ENCODE peak calls at places on chromosomes 7 and 10, in nine cellular contexts. S is neural crest cell, Z is AG04450, P is heart right ventricle, V is uterus, K is tibial artery, B is HL-60, Y is upper lobe of right lung, M is cardiac muscle cell. U is an unnamed sample.

GRCh38 chr7:74587435-74588126 is 69.9 kb upstream of the GTF2I start:
- DNase-seq in P (peak), M (peak), B (no peak), Y (peak), Z (peak), S (peak), K (peak), V (peak), U (peak)

GRCh38 chr10:112363696-112364688 is 9.9 kb upstream of the ACSL5 start:
- DNase-seq in P (no peak), B (no peak), V (no peak), Y (no peak), M (peak), Z (no peak), S (no peak), K (no peak), U (no peak)

GRCh38 chr10:30591249-30591670 is 38.3 kb downstream of the LYZL2 start:
- DNase-seq in S (peak), V (peak), B (no peak), Z (peak), Y (no peak), K (no peak), M (peak), P (no peak), U (no peak)

GRCh38 chr7:1669954-1670893 is at the start of gene ELFN1:
- DNase-seq in K (peak), M (peak), Y (peak), B (no peak), P (peak), Z (no peak), S (peak), V (peak), U (no peak)

GRCh38 chr7:2019693-2020511 is 212.8 kb downstream of the MAD1L1 start:
- DNase-seq in S (no peak), V (peak), B (peak), Z (peak), M (no peak), Y (peak), P (peak), K (peak), U (peak)

GRCh38 chr7:2209146-2209960 is 23.4 kb downstream of the MAD1L1 start:
- DNase-seq in M (peak), B (no peak), V (peak), Z (peak), Y (peak), S (peak), P (peak), K (peak), U (peak)

GRCh38 chr10:127168251-127168650 is 28.1 kb downstream of the INSYN2A start:
- DNase-seq in Z (no peak), K (no peak), V (no peak), P (no peak), S (no peak), B (no peak), M (no peak), Y (no peak), U (no peak)

GRCh38 chr10:8071006-8071405 is 16.5 kb downstream of the GATA3 start:
- DNase-seq in B (no peak), V (no peak), K (no peak), M (no peak), Z (no peak), Y (no peak), P (no peak), S (no peak), U (no peak)

GRCh38 chr7:117014673-117015133 is 61.4 kb downstream of the ST7 start:
- DNase-seq in M (peak), Y (no peak), B (no peak), P (peak), V (peak), S (no peak), K (peak), Z (no peak), U (no peak)

GRCh38 chr7:134901389-134902020 is 84.8 kb upstream of the AGBL3 start:
- DNase-seq in P (no peak), Z (no peak), S (no peak), B (no peak), Y (no peak), M (no peak), K (no peak), V (no peak), U (no peak)

GRCh38 chr7:107147464-107148214 is 21.2 kb upstream of the HBP1 start:
- DNase-seq in B (no peak), K (no peak), P (no peak), V (no peak), Z (no peak), M (peak), Y (no peak), S (no peak), U (no peak)

GRCh38 chr7:77315102-77315501 is 101.0 kb downstream of the GSAP start:
- DNase-seq in Z (no peak), M (no peak), Y (no peak), P (no peak), S (no peak), K (peak), B (no peak), V (no peak), U (peak)

GRCh38 chr10:44199991-44200655 is 184.8 kb downstream of the CXCL12 start:
- DNase-seq in B (no peak), M (no peak), S (no peak), Z (no peak), V (no peak), Y (no peak), P (no peak), K (no peak), U (no peak)

GRCh38 chr10:33783078-33783477 is 448.6 kb upstream of the NRP1 start:
- DNase-seq in V (no peak), M (no peak), B (no peak), Y (no peak), P (no peak), Z (no peak), S (no peak), K (no peak), U (no peak)

GRCh38 chr10:77333610-77334340 is 303.8 kb downstream of the KCNMA1 start:
- DNase-seq in V (no peak), P (no peak), B (no peak), S (no peak), Z (peak), M (no peak), Y (no peak), K (no peak), U (no peak)

GRCh38 chr7:27198138-27198841 is 1.6 kb downstream of the HOXA13 start:
- DNase-seq in Z (no peak), M (no peak), B (no peak), P (no peak), Y (peak), V (no peak), K (no peak), S (no peak), U (no peak)

GRCh38 chr7:134643131-134643530 is 3.5 kb upstream of the BPGM start:
- DNase-seq in S (no peak), P (no peak), M (no peak), Z (no peak), Y (no peak), B (no peak), K (no peak), V (no peak), U (no peak)

GRCh38 chr7:47088329-47089067 is 493.4 kb downstream of the TNS3 start:
- DNase-seq in S (peak), M (peak), Z (no peak), B (peak), P (peak), K (peak), Y (peak), V (peak), U (peak)

GRCh38 chr7:30032310-30033125 is 4.3 kb downstream of the PLEKHA8 start:
- DNase-seq in P (no peak), Z (peak), M (no peak), K (no peak), Y (no peak), B (no peak), S (no peak), V (no peak), U (no peak)

GRCh38 chr10:76310681-76311080 is 879.3 kb downstream of the LRMDA start:
- DNase-seq in B (no peak), M (no peak), Y (no peak), K (no peak), Z (no peak), S (no peak), P (no peak), V (no peak), U (no peak)

GRCh38 chr7:134691820-134692705 is 45.4 kb downstream of the BPGM start:
- DNase-seq in V (peak), B (no peak), M (no peak), Z (no peak), S (no peak), Y (no peak), K (no peak), P (no peak), U (peak)

GRCh38 chr10:12589271-12589670 is 239.9 kb downstream of the CAMK1D start:
- DNase-seq in Y (no peak), Z (no peak), M (no peak), K (no peak), B (no peak), P (no peak), S (no peak), V (no peak), U (no peak)

GRCh38 chr7:102258749-102259107 is 27.9 kb upstream of the SH2B2 start:
- DNase-seq in P (no peak), B (no peak), V (no peak), Z (no peak), S (no peak), K (no peak), Y (no peak), M (no peak), U (no peak)

GRCh38 chr7:78514653-78515052 is 716.1 kb downstream of the PHTF2 start:
- DNase-seq in Z (no peak), S (no peak), M (no peak), P (no peak), B (no peak), K (no peak), Y (no peak), V (no peak), U (no peak)

GRCh38 chr7:78516450-78516849 is 717.9 kb downstream of the PHTF2 start:
- DNase-seq in Y (no peak), V (no peak), Z (no peak), K (no peak), M (no peak), P (no peak), S (no peak), B (no peak), U (no peak)

GRCh38 chr7:78510580-78511188 is 712.1 kb downstream of the PHTF2 start:
- DNase-seq in K (no peak), M (peak), S (peak), V (no peak), Y (no peak), B (no peak), Z (peak), P (no peak), U (peak)
- TF ChIP-seq CTCF in K (peak), M (peak), S (peak), V (no peak), Y (peak), B (peak), Z (peak), P (peak), U (peak)

GRCh38 chr7:155296788-155297516 is 726 bp upstream of the INSIG1 start:
- DNase-seq in Z (peak), B (no peak), Y (peak), S (no peak), V (peak), P (peak), K (peak), M (peak), U (peak)
- TF ChIP-seq CTCF in Z (peak), B (no peak), Y (peak), S (peak), V (peak), P (peak), K (no peak), M (no peak), U (peak)

DNA sequence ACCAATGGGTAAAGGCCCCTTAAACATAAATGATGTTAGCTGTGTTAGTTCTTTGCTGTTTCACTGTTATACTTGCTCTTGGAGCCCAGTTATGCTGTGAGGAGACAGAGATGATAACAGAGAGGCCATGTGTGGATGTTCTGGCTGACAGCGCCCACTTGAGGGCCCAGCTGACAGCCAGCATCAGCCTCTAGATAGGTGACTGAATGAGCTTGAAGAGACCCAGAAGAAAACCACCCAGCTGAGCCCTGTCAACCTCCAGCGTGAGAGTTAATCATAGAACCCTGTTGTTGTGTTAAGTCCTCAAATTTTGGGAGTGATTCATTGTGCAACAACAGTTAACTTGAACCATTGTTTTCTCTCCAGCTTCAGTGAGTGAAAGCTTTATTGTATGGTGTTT is 91.7 kb downstream of the GLRX3 start:
- DNase-seq in Z (no peak), B (no peak), V (no peak), P (no peak), K (no peak), M (no peak), S (no peak), Y (no peak), U (no peak)
- TF ChIP-seq CTCF in Z (no peak), B (no peak), V (no peak), P (no peak), K (no peak), M (no peak), S (no peak), Y (no peak), U (no peak)

DNA sequence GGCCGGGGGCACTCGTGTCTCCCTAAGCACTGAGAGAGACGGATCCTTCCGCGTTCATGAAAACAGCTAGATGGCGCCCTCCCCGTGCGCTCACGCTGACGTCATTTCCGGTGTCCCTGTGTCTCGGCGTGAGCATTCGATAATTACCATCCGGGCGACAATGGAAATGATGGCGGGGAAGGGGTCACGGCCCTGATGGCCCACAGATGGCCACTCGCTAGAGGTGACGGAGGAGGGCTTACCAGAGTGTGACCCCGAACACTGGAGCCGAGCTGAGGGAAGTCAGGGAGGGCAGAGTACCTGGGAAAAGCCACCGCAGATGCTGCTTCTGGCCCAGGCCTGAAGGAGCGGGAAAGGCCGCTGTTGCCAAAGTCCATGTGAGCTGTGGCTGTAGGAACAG is 222.9 kb downstream of the TCERG1L start:
- DNase-seq in B (no peak), K (no peak), M (no peak), Y (no peak), Z (no peak), P (no peak), V (no peak), S (no peak), U (no peak)
- TF ChIP-seq CTCF in B (no peak), K (no peak), M (no peak), Y (no peak), Z (no peak), P (no peak), V (no peak), S (no peak), U (no peak)

GRCh38 chr10:96626795-96627194 is 40.0 kb upstream of the TM9SF3 start:
- DNase-seq in S (no peak), B (no peak), M (no peak), Z (no peak), K (no peak), V (no peak), P (no peak), Y (no peak), U (no peak)
- TF ChIP-seq CTCF in S (peak), B (no peak), M (no peak), Z (peak), K (no peak), V (no peak), P (peak), Y (no peak), U (no peak)

DNA sequence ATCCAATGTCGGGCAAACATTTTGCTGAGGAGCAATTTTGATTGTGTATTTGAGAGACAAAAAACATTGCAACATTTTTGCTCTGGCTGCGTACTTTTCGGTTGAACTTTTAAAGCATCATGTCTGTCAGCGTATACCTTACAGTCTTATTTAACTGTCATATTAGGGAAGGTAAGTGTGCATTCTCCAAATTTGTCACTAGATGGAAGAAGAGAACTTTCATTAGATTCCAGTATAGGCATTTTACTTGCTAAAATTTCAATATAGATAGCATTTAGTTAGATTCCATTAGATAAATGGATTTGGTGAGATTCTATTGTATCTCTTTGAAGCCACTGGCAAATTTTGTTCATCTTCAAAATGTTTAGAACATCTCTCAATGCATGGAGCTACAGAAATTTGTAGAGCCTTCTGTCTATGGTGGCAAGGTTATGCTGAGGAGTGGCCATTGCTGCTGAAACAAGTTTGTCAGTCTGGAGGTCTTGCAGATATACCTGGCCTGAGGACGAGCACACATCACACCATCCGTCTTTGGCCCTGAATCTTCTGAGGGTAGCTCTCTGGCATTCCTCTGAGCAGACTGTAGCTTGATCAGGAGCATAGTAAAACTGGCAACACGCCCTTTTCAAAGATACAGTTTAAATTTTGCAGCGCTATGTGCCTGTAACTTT is 437.5 kb upstream of the MBL2 start:
- DNase-seq in P (no peak), Z (no peak), Y (no peak), V (no peak), M (peak), B (no peak), S (no peak), K (no peak), U (no peak)
- TF ChIP-seq CTCF in P (peak), Z (peak), Y (no peak), V (no peak), M (no peak), B (peak), S (peak), K (no peak), U (no peak)

GRCh38 chr10:28097633-28098032 is 98.8 kb upstream of the ODAD2 start:
- DNase-seq in Z (no peak), K (no peak), S (no peak), V (no peak), B (no peak), M (no peak), Y (no peak), P (no peak), U (no peak)
- TF ChIP-seq CTCF in Z (peak), K (no peak), S (no peak), V (no peak), B (no peak), M (no peak), Y (no peak), P (no peak), U (no peak)